ENCODE peak calls at places on chromosomes 12 and 14, in eight cellular contexts. D, O, S, B, N, V, G and I are unnamed samples.

GRCh38 chr14:104249706-104250105 is 111.3 kb downstream of the KIF26A start:
- DNase-seq in N (no peak), B (no peak), S (no peak), D (no peak), G (no peak), O (no peak), V (no peak), I (no peak)

GRCh38 chr14:79186523-79186922 is 1016.4 kb downstream of the NRXN3 start:
- DNase-seq in D (no peak), G (no peak), O (no peak), S (no peak), N (no peak), B (no peak), V (no peak), I (no peak)

GRCh38 chr12:116244474-116245090 is 32.9 kb downstream of the MED13L start:
- DNase-seq in G (peak; percentile 28), D (no peak), N (no peak), S (no peak), O (no peak), V (no peak), B (no peak), I (no peak)

GRCh38 chr14:76514599-76514998 is 138.7 kb downstream of the ESRRB start:
- DNase-seq in S (peak; percentile 59), N (no peak), V (no peak), D (no peak), B (no peak), G (peak; percentile 35), O (no peak), I (no peak)

GRCh38 chr12:51082561-51083139 is 746 bp downstream of the CSRNP2 start:
- DNase-seq in D (no peak), O (peak; percentile 43), B (peak; percentile 27), V (no peak), N (no peak), G (peak; percentile 49), S (peak; percentile 13), I (peak; percentile 38)

GRCh38 chr14:67457782-67458181 is 30.7 kb downstream of the TMEM229B start:
- DNase-seq in D (peak; percentile 69), N (no peak), G (peak; percentile 94), V (no peak), O (no peak), S (peak; percentile 83), B (no peak), I (no peak)

GRCh38 chr12:638948-639557 is 24.2 kb downstream of the NINJ2 start:
- DNase-seq in S (no peak), B (no peak), V (no peak), G (no peak), N (no peak), O (no peak), D (no peak), I (no peak)

GRCh38 chr12:57629897-57630471 is 3.0 kb downstream of the B4GALNT1 start:
- DNase-seq in S (no peak), O (peak; percentile 51), N (no peak), G (no peak), D (peak; percentile 15), B (no peak), V (no peak), I (peak; percentile 66)

GRCh38 chr14:97177016-97177415 is 379.8 kb downstream of the VRK1 start:
- DNase-seq in D (peak; percentile 39), O (no peak), B (peak; percentile 27), V (peak; percentile 10), N (no peak), S (no peak), G (peak; percentile 81), I (no peak)

GRCh38 chr12:102480401-102480800 is at the start of gene IGF1:
- DNase-seq in V (no peak), B (no peak), G (peak; percentile 80), D (no peak), N (no peak), S (no peak), O (no peak), I (no peak)

GRCh38 chr12:121905746-121906145 is 12.6 kb upstream of the CFAP251 start:
- DNase-seq in O (no peak), B (no peak), S (no peak), N (no peak), D (no peak), G (no peak), V (no peak), I (no peak)

GRCh38 chr12:5806376-5807089 is 138.5 kb downstream of the ANO2 start:
- DNase-seq in D (no peak), V (no peak), N (no peak), S (no peak), G (no peak), B (no peak), O (no peak), I (no peak)

GRCh38 chr14:104658325-104658712 is 31.1 kb upstream of the INF2 start:
- DNase-seq in S (no peak), B (no peak), V (no peak), D (peak; percentile 42), N (no peak), G (no peak), O (no peak), I (no peak)

GRCh38 chr12:102059343-102059742 is 2.4 kb downstream of the WASHC3 start:
- DNase-seq in B (no peak), O (no peak), V (no peak), S (no peak), D (no peak), G (no peak), N (no peak), I (no peak)

GRCh38 chr12:20508362-20508761 is 140.0 kb downstream of the PDE3A start:
- DNase-seq in V (no peak), B (no peak), D (no peak), O (no peak), N (no peak), G (no peak), S (no peak), I (no peak)

GRCh38 chr14:101075801-101076413 is 172.4 kb upstream of the RTL1 start:
- DNase-seq in N (no peak), S (no peak), G (no peak), O (no peak), B (no peak), D (no peak), V (no peak), I (no peak)

GRCh38 chr12:5715076-5715475 is 230.0 kb downstream of the ANO2 start:
- DNase-seq in N (no peak), V (no peak), S (no peak), B (no peak), G (no peak), D (no peak), O (no peak), I (no peak)